ENCODE peak calls at places on chromosomes 6 and 20, in six cellular contexts. One of them, this sample, is unnamed.
A peak's percentile ranks its signal among the peaks of the same experiment; 100 is the strongest.

GRCh38 chr20:12053348-12053747 is 135.7 kb downstream of the BTBD3 start:
- DNase-seq in neural crest cell: no peak
- DNase-seq in mucosa of descending colon: no peak
- DNase-seq in breast epithelium: no peak
- DNase-seq in cardiac fibroblast: peak; percentile 83
- DNase-seq in Calu3: peak; percentile 14
- DNase-seq in this sample: no peak

GRCh38 chr6:29553268-29554057 is 6.1 kb downstream of the UBD start:
- DNase-seq in mucosa of descending colon: peak; percentile 70
- DNase-seq in cardiac fibroblast: peak; percentile 57
- DNase-seq in Calu3: no peak
- DNase-seq in breast epithelium: no peak
- DNase-seq in neural crest cell: peak; percentile 57
- DNase-seq in this sample: peak; percentile 42

GRCh38 chr20:25225642-25226432 is 22.0 kb upstream of the PYGB start:
- DNase-seq in neural crest cell: no peak
- DNase-seq in breast epithelium: no peak
- DNase-seq in Calu3: no peak
- DNase-seq in cardiac fibroblast: no peak
- DNase-seq in mucosa of descending colon: no peak
- DNase-seq in this sample: no peak

GRCh38 chr20:4513720-4514119 is 208.0 kb upstream of the PRND start:
- DNase-seq in mucosa of descending colon: no peak
- DNase-seq in breast epithelium: no peak
- DNase-seq in Calu3: no peak
- DNase-seq in neural crest cell: no peak
- DNase-seq in cardiac fibroblast: peak; percentile 33
- DNase-seq in this sample: no peak

GRCh38 chr6:13370623-13371022 is 42.3 kb upstream of the TBC1D7 start:
- DNase-seq in Calu3: no peak
- DNase-seq in neural crest cell: no peak
- DNase-seq in breast epithelium: no peak
- DNase-seq in cardiac fibroblast: no peak
- DNase-seq in mucosa of descending colon: no peak
- DNase-seq in this sample: no peak

GRCh38 chr6:113148576-113148975 is 708.6 kb upstream of the MARCKS start:
- DNase-seq in mucosa of descending colon: no peak
- DNase-seq in neural crest cell: no peak
- DNase-seq in breast epithelium: no peak
- DNase-seq in Calu3: no peak
- DNase-seq in cardiac fibroblast: no peak
- DNase-seq in this sample: no peak

GRCh38 chr6:89736887-89737286 is 82.7 kb downstream of the MDN1 start:
- DNase-seq in cardiac fibroblast: no peak
- DNase-seq in mucosa of descending colon: no peak
- DNase-seq in neural crest cell: no peak
- DNase-seq in breast epithelium: no peak
- DNase-seq in Calu3: no peak
- DNase-seq in this sample: no peak

GRCh38 chr6:144017167-144018094 is 9.4 kb upstream of the PLAGL1 start:
- DNase-seq in mucosa of descending colon: no peak
- DNase-seq in breast epithelium: no peak
- DNase-seq in neural crest cell: no peak
- DNase-seq in Calu3: no peak
- DNase-seq in cardiac fibroblast: no peak
- DNase-seq in this sample: no peak

GRCh38 chr6:136408205-136408604 is 118.6 kb upstream of the BCLAF1 start:
- DNase-seq in neural crest cell: no peak
- DNase-seq in breast epithelium: no peak
- DNase-seq in cardiac fibroblast: peak; percentile 34
- DNase-seq in mucosa of descending colon: no peak
- DNase-seq in Calu3: no peak
- DNase-seq in this sample: no peak

GRCh38 chr6:23154159-23154558 is 584.8 kb downstream of the HDGFL1 start:
- DNase-seq in Calu3: no peak
- DNase-seq in neural crest cell: no peak
- DNase-seq in cardiac fibroblast: no peak
- DNase-seq in mucosa of descending colon: no peak
- DNase-seq in breast epithelium: no peak
- DNase-seq in this sample: no peak

GRCh38 chr20:17533396-17533795 is 2.2 kb upstream of the BFSP1 start:
- DNase-seq in cardiac fibroblast: peak; percentile 68
- DNase-seq in breast epithelium: no peak
- DNase-seq in mucosa of descending colon: no peak
- DNase-seq in neural crest cell: peak; percentile 6
- DNase-seq in Calu3: no peak
- DNase-seq in this sample: no peak

GRCh38 chr6:168841609-168842278 is 400.8 kb downstream of the SMOC2 start:
- DNase-seq in breast epithelium: no peak
- DNase-seq in Calu3: no peak
- DNase-seq in mucosa of descending colon: no peak
- DNase-seq in cardiac fibroblast: no peak
- DNase-seq in neural crest cell: no peak
- DNase-seq in this sample: no peak

GRCh38 chr6:6218246-6219085 is 102.0 kb downstream of the F13A1 start:
- DNase-seq in cardiac fibroblast: no peak
- DNase-seq in Calu3: no peak
- DNase-seq in neural crest cell: no peak
- DNase-seq in mucosa of descending colon: no peak
- DNase-seq in breast epithelium: no peak
- DNase-seq in this sample: no peak

GRCh38 chr20:15942130-15942529 is 631.1 kb downstream of the KIF16B start:
- DNase-seq in breast epithelium: no peak
- DNase-seq in cardiac fibroblast: no peak
- DNase-seq in neural crest cell: no peak
- DNase-seq in mucosa of descending colon: no peak
- DNase-seq in Calu3: no peak
- DNase-seq in this sample: no peak

GRCh38 chr6:3607599-3607998 is 143.9 kb downstream of the PXDC1 start:
- DNase-seq in neural crest cell: no peak
- DNase-seq in mucosa of descending colon: no peak
- DNase-seq in Calu3: no peak
- DNase-seq in cardiac fibroblast: no peak
- DNase-seq in breast epithelium: peak; percentile 38
- DNase-seq in this sample: no peak

DNA sequence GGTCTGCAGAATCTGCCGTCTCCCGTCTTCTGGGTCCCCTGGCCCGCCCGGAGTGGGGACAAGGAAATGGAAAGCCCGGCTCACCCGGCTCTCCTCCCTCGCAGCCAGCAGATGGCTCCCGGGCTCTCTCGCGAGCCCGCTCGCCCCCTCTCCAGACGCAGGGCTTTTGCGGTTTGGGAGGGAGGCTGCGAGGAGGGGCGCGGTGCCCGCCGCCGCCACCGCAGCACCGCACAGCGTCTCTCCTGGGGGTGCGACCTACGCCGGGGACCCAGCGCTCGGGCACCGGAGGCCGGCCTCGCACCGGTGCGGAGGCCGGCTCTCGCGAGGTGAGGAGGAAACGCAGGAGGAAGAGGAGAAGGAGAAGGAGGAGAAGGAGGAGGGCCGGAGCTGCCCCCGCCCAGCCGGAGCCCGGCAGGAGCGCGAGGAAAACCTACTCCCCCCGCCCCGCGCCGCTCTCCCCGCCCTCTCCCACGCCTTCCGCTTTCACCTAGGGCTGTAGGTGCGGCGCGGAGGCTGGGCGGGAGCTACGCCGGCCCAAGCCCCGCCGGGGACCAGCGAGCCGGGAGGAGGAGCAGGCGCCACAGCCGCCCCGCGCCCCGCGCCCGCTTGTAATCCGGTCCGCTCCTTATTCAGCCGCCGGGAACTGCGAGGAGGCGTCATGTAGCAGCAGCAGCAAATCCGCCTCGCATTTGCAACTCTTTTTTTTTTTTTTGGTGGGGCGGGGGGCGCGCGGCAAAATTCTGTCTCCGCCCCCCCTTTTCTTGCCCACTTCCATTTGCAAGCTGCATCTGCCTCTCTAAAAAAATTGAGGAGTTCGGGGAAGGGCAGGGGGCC is at the start of gene CARMIL1:
- DNase-seq in cardiac fibroblast: peak; percentile 84
- DNase-seq in mucosa of descending colon: peak; percentile 95
- DNase-seq in neural crest cell: peak; percentile 66
- DNase-seq in breast epithelium: peak; percentile 91
- DNase-seq in Calu3: peak; percentile 99
- DNase-seq in this sample: peak; percentile 62
- TF ChIP-seq CTCF in cardiac fibroblast: peak; percentile 71
- TF ChIP-seq CTCF in mucosa of descending colon: peak; percentile 11
- TF ChIP-seq CTCF in neural crest cell: peak; percentile 79
- TF ChIP-seq CTCF in breast epithelium: peak; percentile 22
- TF ChIP-seq CTCF in Calu3: peak; percentile 97
- TF ChIP-seq CTCF in this sample: no peak

DNA sequence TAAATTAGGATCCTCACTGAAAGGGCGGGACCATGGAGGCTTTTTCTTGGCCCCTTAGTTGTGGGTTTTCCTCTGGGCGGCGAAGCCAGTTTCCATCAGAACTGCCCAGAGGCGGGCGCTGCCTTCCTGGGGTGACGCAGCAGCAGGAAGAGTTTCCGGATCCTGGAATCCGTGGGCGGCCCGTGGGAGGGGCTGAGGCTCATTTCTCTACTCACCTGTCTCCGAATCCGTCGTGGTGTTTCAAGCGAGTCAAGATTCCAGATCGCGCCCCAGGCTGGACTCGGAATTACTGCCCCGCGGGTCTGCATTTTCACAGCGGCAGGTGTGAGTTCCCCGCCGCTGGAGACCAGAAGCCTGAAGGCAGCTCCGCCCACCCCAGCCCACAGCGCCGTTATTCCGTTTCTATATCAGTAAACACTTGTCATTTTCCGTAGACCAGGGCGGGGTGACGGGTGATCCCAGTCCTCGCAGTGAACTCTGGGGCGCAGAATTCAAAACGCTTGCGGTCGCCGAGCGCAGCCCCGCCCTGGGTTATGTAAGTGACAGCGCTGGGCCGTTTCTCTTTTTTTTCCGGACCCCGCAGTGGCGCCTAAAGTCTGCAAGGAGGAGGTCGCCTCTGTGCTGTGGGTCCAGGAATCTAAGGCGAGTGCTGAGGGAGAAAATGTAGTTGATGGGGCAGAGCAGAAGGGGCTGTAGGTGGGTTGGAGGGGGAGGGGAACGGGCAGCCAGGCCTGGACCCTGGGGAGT is 27.2 kb upstream of the POU5F1 start:
- DNase-seq in Calu3: peak; percentile 95
- DNase-seq in cardiac fibroblast: peak; percentile 77
- DNase-seq in neural crest cell: peak; percentile 42
- DNase-seq in mucosa of descending colon: peak; percentile 97
- DNase-seq in breast epithelium: peak; percentile 94
- DNase-seq in this sample: peak; percentile 80
- TF ChIP-seq CTCF in Calu3: no peak
- TF ChIP-seq CTCF in cardiac fibroblast: no peak
- TF ChIP-seq CTCF in neural crest cell: no peak
- TF ChIP-seq CTCF in mucosa of descending colon: no peak
- TF ChIP-seq CTCF in breast epithelium: no peak
- TF ChIP-seq CTCF in this sample: no peak

DNA sequence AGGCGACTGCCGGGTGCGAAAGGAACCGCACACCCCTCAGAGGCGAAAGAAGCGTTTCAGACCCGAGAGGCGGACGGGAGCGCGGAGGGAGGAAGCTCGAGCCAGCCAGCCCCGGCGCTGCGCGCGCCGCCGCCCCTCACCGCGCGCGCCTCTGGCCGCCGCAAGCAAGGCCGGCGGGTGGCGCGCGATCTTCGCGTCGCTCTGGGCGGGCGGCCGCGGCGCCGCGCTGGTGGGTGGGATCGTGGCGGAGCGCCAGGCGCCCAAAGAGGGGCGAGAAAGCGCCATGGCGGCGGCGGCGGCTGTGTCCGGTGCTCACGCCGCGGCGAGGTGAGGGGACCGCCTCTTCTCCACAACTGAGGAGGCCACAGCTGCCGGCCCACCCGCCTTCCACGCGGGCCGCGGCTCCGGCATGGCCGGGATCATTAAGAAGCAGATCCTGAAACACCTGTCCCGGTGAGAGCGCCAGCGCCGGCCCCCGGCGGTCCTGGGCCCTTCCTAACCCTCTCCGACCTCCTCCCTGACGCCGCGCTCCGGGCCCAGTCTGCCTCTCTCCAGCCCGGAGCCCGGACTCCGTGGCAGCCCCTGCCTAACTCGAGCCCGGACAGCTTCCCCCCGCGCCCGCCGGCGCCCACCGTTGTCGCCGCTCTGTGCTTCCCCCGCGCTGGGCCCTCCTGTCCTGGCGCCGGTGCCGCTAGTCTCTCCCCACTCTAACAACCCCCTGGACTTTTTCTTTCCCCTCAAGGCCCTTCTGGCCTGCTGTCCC is at the start of gene BLTP3A:
- DNase-seq in breast epithelium: no peak
- DNase-seq in neural crest cell: peak; percentile 60
- DNase-seq in cardiac fibroblast: peak; percentile 65
- DNase-seq in Calu3: peak; percentile 90
- DNase-seq in mucosa of descending colon: peak; percentile 83
- DNase-seq in this sample: peak; percentile 78
- TF ChIP-seq CTCF in breast epithelium: no peak
- TF ChIP-seq CTCF in neural crest cell: no peak
- TF ChIP-seq CTCF in cardiac fibroblast: no peak
- TF ChIP-seq CTCF in Calu3: no peak
- TF ChIP-seq CTCF in mucosa of descending colon: no peak
- TF ChIP-seq CTCF in this sample: no peak

GRCh38 chr6:150072201-150072600 is 3.3 kb upstream of the ULBP3 start:
- DNase-seq in mucosa of descending colon: peak; percentile 95
- DNase-seq in Calu3: peak; percentile 92
- DNase-seq in neural crest cell: no peak
- DNase-seq in breast epithelium: peak; percentile 69
- DNase-seq in cardiac fibroblast: peak; percentile 10
- DNase-seq in this sample: no peak

GRCh38 chr6:150079604-150080003 is 10.7 kb upstream of the ULBP3 start:
- DNase-seq in Calu3: no peak
- DNase-seq in mucosa of descending colon: no peak
- DNase-seq in breast epithelium: no peak
- DNase-seq in cardiac fibroblast: no peak
- DNase-seq in neural crest cell: no peak
- DNase-seq in this sample: no peak

GRCh38 chr6:150074651-150075416 is 5.9 kb upstream of the ULBP3 start:
- DNase-seq in breast epithelium: no peak
- DNase-seq in Calu3: no peak
- DNase-seq in neural crest cell: no peak
- DNase-seq in cardiac fibroblast: peak; percentile 27
- DNase-seq in mucosa of descending colon: no peak
- DNase-seq in this sample: no peak

GRCh38 chr6:150078788-150079187 is 9.9 kb upstream of the ULBP3 start:
- DNase-seq in mucosa of descending colon: no peak
- DNase-seq in neural crest cell: no peak
- DNase-seq in breast epithelium: no peak
- DNase-seq in Calu3: no peak
- DNase-seq in cardiac fibroblast: peak; percentile 13
- DNase-seq in this sample: no peak

DNA sequence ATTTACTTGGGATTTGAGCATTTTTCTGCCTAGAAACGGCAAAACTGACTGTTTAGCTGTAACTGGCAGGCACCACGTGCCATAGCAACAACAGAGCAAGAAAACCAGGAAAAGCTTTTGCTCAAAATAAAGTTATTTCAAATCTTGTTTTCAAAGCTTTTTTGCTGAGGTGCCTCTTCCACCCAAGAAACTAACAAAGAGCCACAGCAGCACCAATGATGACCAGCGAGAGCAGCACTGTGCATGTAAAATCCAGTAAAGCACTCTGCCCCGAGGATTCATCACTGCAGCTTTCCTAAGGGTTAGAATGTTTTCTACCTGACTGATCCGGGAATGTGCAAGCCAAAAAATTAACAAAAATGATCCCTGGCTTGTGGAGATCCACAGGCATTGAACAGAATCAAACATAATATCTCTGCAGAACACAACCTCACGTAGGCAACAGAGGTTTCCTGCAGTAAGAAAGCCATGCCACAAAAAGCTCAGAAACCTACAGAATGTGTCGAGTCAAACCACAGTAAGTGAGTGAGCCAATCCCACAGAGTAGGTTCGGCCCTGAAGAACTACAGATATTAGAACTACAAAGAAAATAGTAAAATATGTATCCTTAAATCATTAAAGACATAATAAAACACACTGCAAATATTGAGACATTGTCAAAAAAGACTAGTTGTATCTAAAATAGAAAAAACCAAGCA is 7.4 kb upstream of the ULBP3 start:
- DNase-seq in Calu3: no peak
- DNase-seq in breast epithelium: no peak
- DNase-seq in cardiac fibroblast: no peak
- DNase-seq in mucosa of descending colon: no peak
- DNase-seq in neural crest cell: no peak
- DNase-seq in this sample: no peak
- TF ChIP-seq CTCF in Calu3: no peak
- TF ChIP-seq CTCF in breast epithelium: no peak
- TF ChIP-seq CTCF in cardiac fibroblast: no peak
- TF ChIP-seq CTCF in mucosa of descending colon: no peak
- TF ChIP-seq CTCF in neural crest cell: peak; percentile 37
- TF ChIP-seq CTCF in this sample: no peak

This sample was measured in activated B cell treated with CpG ODN at 0.5 μM for 24 hours.